ENCODE peak calls at places on chromosomes 16 and 17, in five cellular contexts. One of them, this sample, is unnamed. For H3K27me3, the result is how much of the 10 kb centered on the place peaks cover.

GRCh38 chr16:78284957-78285434 is 185.5 kb downstream of the WWOX start:
- DNase-seq in MM.1S: no peak
- DNase-seq in tibial nerve: no peak
- DNase-seq in effector memory CD4-positive, alpha-beta T cell: no peak
- DNase-seq in heart left ventricle: no peak
- DNase-seq in this sample: no peak

GRCh38 chr17:81930142-81931125 is 2.9 kb upstream of the MAFG start:
- DNase-seq in heart left ventricle: no peak
- DNase-seq in MM.1S: no peak
- DNase-seq in effector memory CD4-positive, alpha-beta T cell: no peak
- DNase-seq in tibial nerve: no peak
- DNase-seq in this sample: no peak

GRCh38 chr16:80120899-80121521 is 419.8 kb upstream of the DYNLRB2 start:
- DNase-seq in MM.1S: no peak
- DNase-seq in effector memory CD4-positive, alpha-beta T cell: no peak
- DNase-seq in tibial nerve: no peak
- DNase-seq in heart left ventricle: no peak
- DNase-seq in this sample: no peak

GRCh38 chr16:79037429-79038373 is 562.8 kb downstream of the MAF start:
- DNase-seq in heart left ventricle: no peak
- DNase-seq in MM.1S: no peak
- DNase-seq in effector memory CD4-positive, alpha-beta T cell: no peak
- DNase-seq in tibial nerve: no peak
- DNase-seq in this sample: no peak

GRCh38 chr16:48231675-48232214 is 12.4 kb upstream of the LONP2 start:
- DNase-seq in heart left ventricle: no peak
- DNase-seq in MM.1S: peak
- DNase-seq in tibial nerve: no peak
- DNase-seq in effector memory CD4-positive, alpha-beta T cell: no peak
- DNase-seq in this sample: peak

GRCh38 chr16:23016372-23016771 is 132.9 kb downstream of the USP31 start:
- DNase-seq in tibial nerve: no peak
- DNase-seq in heart left ventricle: no peak
- DNase-seq in effector memory CD4-positive, alpha-beta T cell: no peak
- DNase-seq in MM.1S: no peak
- DNase-seq in this sample: no peak

GRCh38 chr17:13352747-13353415 is 248.8 kb downstream of the HS3ST3A1 start:
- DNase-seq in MM.1S: no peak
- DNase-seq in heart left ventricle: no peak
- DNase-seq in tibial nerve: no peak
- DNase-seq in effector memory CD4-positive, alpha-beta T cell: no peak
- DNase-seq in this sample: no peak

GRCh38 chr17:58789160-58789559 is 33.5 kb downstream of the PPM1E start:
- DNase-seq in tibial nerve: no peak
- DNase-seq in heart left ventricle: no peak
- DNase-seq in effector memory CD4-positive, alpha-beta T cell: no peak
- DNase-seq in MM.1S: no peak
- DNase-seq in this sample: no peak

GRCh38 chr17:66580178-66580577 is 254.7 kb upstream of the CACNG5 start:
- DNase-seq in heart left ventricle: peak
- DNase-seq in MM.1S: no peak
- DNase-seq in tibial nerve: no peak
- DNase-seq in effector memory CD4-positive, alpha-beta T cell: no peak
- DNase-seq in this sample: peak

GRCh38 chr17:42111265-42111636 is 1.3 kb downstream of the DHX58 start:
- DNase-seq in tibial nerve: no peak
- DNase-seq in effector memory CD4-positive, alpha-beta T cell: no peak
- DNase-seq in MM.1S: no peak
- DNase-seq in heart left ventricle: no peak
- DNase-seq in this sample: no peak

GRCh38 chr17:1077536-1078061 is 80.7 kb downstream of the TIMM22 start:
- DNase-seq in effector memory CD4-positive, alpha-beta T cell: no peak
- DNase-seq in MM.1S: peak
- DNase-seq in heart left ventricle: no peak
- DNase-seq in tibial nerve: no peak
- DNase-seq in this sample: no peak

GRCh38 chr16:1779234-1779701 is 3.1 kb downstream of the SPSB3 start:
- DNase-seq in tibial nerve: no peak
- DNase-seq in effector memory CD4-positive, alpha-beta T cell: no peak
- DNase-seq in heart left ventricle: peak
- DNase-seq in MM.1S: no peak
- DNase-seq in this sample: no peak

GRCh38 chr17:19002805-19003542 is 1.6 kb downstream of the FAM83G start:
- DNase-seq in tibial nerve: no peak
- DNase-seq in effector memory CD4-positive, alpha-beta T cell: no peak
- DNase-seq in heart left ventricle: no peak
- DNase-seq in MM.1S: no peak
- DNase-seq in this sample: no peak

GRCh38 chr17:81865733-81866439 is 5.3 kb downstream of the ARHGDIA start:
- DNase-seq in MM.1S: peak
- DNase-seq in effector memory CD4-positive, alpha-beta T cell: no peak
- DNase-seq in tibial nerve: no peak
- DNase-seq in heart left ventricle: no peak
- DNase-seq in this sample: no peak

GRCh38 chr16:22022151-22022550 is 14.2 kb downstream of the MOSMO start:
- DNase-seq in heart left ventricle: no peak
- DNase-seq in tibial nerve: no peak
- DNase-seq in effector memory CD4-positive, alpha-beta T cell: no peak
- DNase-seq in MM.1S: no peak
- DNase-seq in this sample: no peak

GRCh38 chr16:49414651-49415050 is 41.0 kb downstream of the C16orf78 start:
- DNase-seq in MM.1S: no peak
- DNase-seq in heart left ventricle: no peak
- DNase-seq in tibial nerve: no peak
- DNase-seq in effector memory CD4-positive, alpha-beta T cell: no peak
- DNase-seq in this sample: no peak

GRCh38 chr16:65068151-65068740 is 53.6 kb downstream of the CDH11 start:
- DNase-seq in effector memory CD4-positive, alpha-beta T cell: no peak
- DNase-seq in tibial nerve: peak
- DNase-seq in heart left ventricle: no peak
- DNase-seq in MM.1S: no peak
- DNase-seq in this sample: no peak

GRCh38 chr16:64626771-64627170 is 495.1 kb downstream of the CDH11 start:
- DNase-seq in heart left ventricle: no peak
- DNase-seq in tibial nerve: no peak
- DNase-seq in effector memory CD4-positive, alpha-beta T cell: no peak
- DNase-seq in MM.1S: no peak
- DNase-seq in this sample: no peak

GRCh38 chr17:1918346-1919021 is 88.7 kb downstream of the RPA1 start:
- DNase-seq in tibial nerve: no peak
- DNase-seq in MM.1S: no peak
- DNase-seq in effector memory CD4-positive, alpha-beta T cell: no peak
- DNase-seq in heart left ventricle: no peak
- DNase-seq in this sample: no peak

GRCh38 chr17:31488264-31488981 is 96.9 kb downstream of the RAB11FIP4 start:
- DNase-seq in MM.1S: peak
- DNase-seq in heart left ventricle: no peak
- DNase-seq in effector memory CD4-positive, alpha-beta T cell: no peak
- DNase-seq in tibial nerve: no peak
- DNase-seq in this sample: no peak

GRCh38 chr17:42118545-42118944 is 2.6 kb downstream of the KAT2A start:
- DNase-seq in heart left ventricle: no peak
- DNase-seq in effector memory CD4-positive, alpha-beta T cell: no peak
- DNase-seq in MM.1S: peak
- DNase-seq in tibial nerve: no peak
- DNase-seq in this sample: no peak

GRCh38 chr16:68528686-68529379 is 10.3 kb upstream of the ZFP90 start:
- DNase-seq in effector memory CD4-positive, alpha-beta T cell: peak
- DNase-seq in tibial nerve: peak
- DNase-seq in MM.1S: peak
- DNase-seq in heart left ventricle: peak
- DNase-seq in this sample: peak

GRCh38 chr17:57143341-57143740 is 58.3 kb downstream of the AKAP1 start:
- DNase-seq in MM.1S: no peak
- DNase-seq in tibial nerve: no peak
- DNase-seq in heart left ventricle: no peak
- DNase-seq in effector memory CD4-positive, alpha-beta T cell: no peak
- DNase-seq in this sample: no peak

GRCh38 chr16:12518238-12519004 is 285.3 kb downstream of the CPPED1 start:
- DNase-seq in MM.1S: no peak
- DNase-seq in tibial nerve: no peak
- DNase-seq in heart left ventricle: no peak
- DNase-seq in effector memory CD4-positive, alpha-beta T cell: no peak
- DNase-seq in this sample: no peak

GRCh38 chr17:34420254-34420766 is 57.3 kb upstream of the CCL1 start:
- DNase-seq in tibial nerve: peak
- DNase-seq in heart left ventricle: peak
- DNase-seq in effector memory CD4-positive, alpha-beta T cell: peak
- DNase-seq in MM.1S: peak
- DNase-seq in this sample: peak

GRCh38 chr17:28712037-28712704 is 483 bp upstream of the PROCA1 start:
- DNase-seq in tibial nerve: peak
- DNase-seq in MM.1S: no peak
- DNase-seq in effector memory CD4-positive, alpha-beta T cell: peak
- DNase-seq in heart left ventricle: peak
- DNase-seq in this sample: no peak

GRCh38 chr17:34378664-34379101 is 15.7 kb upstream of the CCL1 start:
- DNase-seq in MM.1S: peak
- DNase-seq in heart left ventricle: no peak
- DNase-seq in effector memory CD4-positive, alpha-beta T cell: no peak
- DNase-seq in tibial nerve: no peak
- DNase-seq in this sample: no peak

GRCh38 chr17:9991796-9992195 is 86.7 kb upstream of the RCVRN start:
- DNase-seq in MM.1S: no peak
- DNase-seq in tibial nerve: no peak
- DNase-seq in heart left ventricle: no peak
- DNase-seq in effector memory CD4-positive, alpha-beta T cell: no peak
- DNase-seq in this sample: no peak

GRCh38 chr16:72241930-72242329 is 70.0 kb upstream of the PMFBP1 start:
- DNase-seq in heart left ventricle: no peak
- DNase-seq in MM.1S: peak
- DNase-seq in effector memory CD4-positive, alpha-beta T cell: no peak
- DNase-seq in tibial nerve: peak
- DNase-seq in this sample: peak

GRCh38 chr17:10243905-10244844 is 45.8 kb upstream of the GAS7 start:
- DNase-seq in MM.1S: no peak
- DNase-seq in tibial nerve: peak
- DNase-seq in effector memory CD4-positive, alpha-beta T cell: no peak
- DNase-seq in heart left ventricle: no peak
- DNase-seq in this sample: no peak

GRCh38 chr16:12337776-12338655 is 361.5 kb downstream of the SNX29 start:
- DNase-seq in tibial nerve: no peak
- DNase-seq in effector memory CD4-positive, alpha-beta T cell: no peak
- DNase-seq in heart left ventricle: no peak
- DNase-seq in MM.1S: no peak
- DNase-seq in this sample: no peak

GRCh38 chr17:1241904-1242303 is 28.3 kb upstream of the BHLHA9 start:
- DNase-seq in tibial nerve: peak
- DNase-seq in heart left ventricle: no peak
- DNase-seq in effector memory CD4-positive, alpha-beta T cell: no peak
- DNase-seq in MM.1S: no peak
- DNase-seq in this sample: no peak

GRCh38 chr17:4786111-4786491 is at the start of gene VMO1:
- DNase-seq in MM.1S: no peak
- DNase-seq in tibial nerve: no peak
- DNase-seq in heart left ventricle: peak
- DNase-seq in effector memory CD4-positive, alpha-beta T cell: no peak
- DNase-seq in this sample: no peak
- H3K27me3 ChIP-seq in MM.1S: half or more
- H3K27me3 ChIP-seq in tibial nerve: under half
- H3K27me3 ChIP-seq in heart left ventricle: under half
- H3K27me3 ChIP-seq in effector memory CD4-positive, alpha-beta T cell: under half
- H3K27me3 ChIP-seq in this sample: under half

DNA sequence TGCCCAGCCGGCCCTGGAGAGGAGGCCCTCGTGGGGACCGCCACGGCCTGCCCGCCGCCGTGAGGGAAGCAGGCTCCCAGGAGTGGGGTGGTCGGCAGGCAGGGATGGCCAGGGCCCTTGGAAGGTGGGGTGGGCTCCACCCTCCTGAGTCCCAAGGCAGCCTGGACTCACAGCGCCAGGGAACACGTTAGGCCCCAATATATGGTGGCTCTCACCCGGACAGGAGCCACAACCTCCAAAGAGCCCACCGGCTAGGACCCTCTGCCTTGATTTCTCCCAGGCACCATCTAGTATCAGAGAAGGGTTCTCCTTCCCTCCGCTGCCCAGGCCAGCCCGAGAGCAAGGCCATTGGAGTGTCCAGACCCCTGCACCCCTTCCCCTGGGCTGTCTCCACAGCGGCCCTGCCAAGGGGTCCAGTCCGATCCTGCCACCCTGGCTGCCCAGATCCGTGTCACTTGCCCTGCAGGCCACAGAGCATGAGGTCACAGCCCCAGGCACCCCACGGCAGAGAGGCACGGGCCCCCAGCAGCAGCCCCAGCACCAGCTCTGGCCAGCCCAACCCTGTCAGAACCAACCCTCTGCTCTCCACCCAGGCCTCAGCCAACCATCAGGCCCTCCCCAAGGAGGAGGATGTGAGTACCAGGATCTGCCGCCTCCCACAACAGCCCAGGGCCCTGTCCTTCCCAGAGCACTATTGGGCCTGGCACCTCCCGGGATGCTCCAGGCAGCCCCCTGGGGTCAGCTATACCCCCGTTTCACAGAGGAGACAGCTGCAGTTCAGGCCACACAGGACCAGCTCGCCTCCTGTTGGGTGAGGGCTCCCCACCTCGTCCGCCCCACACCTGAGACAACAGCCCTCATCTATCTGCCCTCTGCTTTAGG is 1.1 kb upstream of the AXIN1 start:
- DNase-seq in effector memory CD4-positive, alpha-beta T cell: no peak
- DNase-seq in tibial nerve: no peak
- DNase-seq in MM.1S: no peak
- DNase-seq in heart left ventricle: no peak
- DNase-seq in this sample: no peak
- H3K4me3 ChIP-seq in effector memory CD4-positive, alpha-beta T cell: peak
- H3K4me3 ChIP-seq in tibial nerve: peak
- H3K4me3 ChIP-seq in MM.1S: peak
- H3K4me3 ChIP-seq in heart left ventricle: peak
- H3K4me3 ChIP-seq in this sample: peak

GRCh38 chr17:40123811-40124114 is 2.0 kb downstream of the MSL1 start:
- DNase-seq in effector memory CD4-positive, alpha-beta T cell: no peak
- DNase-seq in tibial nerve: no peak
- DNase-seq in heart left ventricle: no peak
- DNase-seq in MM.1S: no peak
- DNase-seq in this sample: no peak
- H3K27ac ChIP-seq in effector memory CD4-positive, alpha-beta T cell: peak
- H3K27ac ChIP-seq in tibial nerve: peak
- H3K27ac ChIP-seq in heart left ventricle: peak
- H3K27ac ChIP-seq in MM.1S: peak
- H3K27ac ChIP-seq in this sample: no peak

GRCh38 chr16:10885246-10885645 is 8.2 kb downstream of the CIITA start:
- DNase-seq in heart left ventricle: no peak
- DNase-seq in effector memory CD4-positive, alpha-beta T cell: no peak
- DNase-seq in tibial nerve: peak
- DNase-seq in MM.1S: no peak
- DNase-seq in this sample: no peak

GRCh38 chr16:10888320-10888937 is 11.4 kb downstream of the CIITA start:
- DNase-seq in heart left ventricle: no peak
- DNase-seq in effector memory CD4-positive, alpha-beta T cell: no peak
- DNase-seq in tibial nerve: no peak
- DNase-seq in MM.1S: no peak
- DNase-seq in this sample: no peak

GRCh38 chr16:10886739-10887269 is 9.8 kb downstream of the CIITA start:
- DNase-seq in MM.1S: no peak
- DNase-seq in heart left ventricle: no peak
- DNase-seq in effector memory CD4-positive, alpha-beta T cell: no peak
- DNase-seq in tibial nerve: no peak
- DNase-seq in this sample: no peak

GRCh38 chr16:10892782-10893181 is 15.8 kb downstream of the CIITA start:
- DNase-seq in effector memory CD4-positive, alpha-beta T cell: no peak
- DNase-seq in MM.1S: no peak
- DNase-seq in heart left ventricle: no peak
- DNase-seq in tibial nerve: no peak
- DNase-seq in this sample: no peak

GRCh38 chr16:10889880-10890279 is 12.9 kb downstream of the CIITA start:
- DNase-seq in MM.1S: no peak
- DNase-seq in heart left ventricle: no peak
- DNase-seq in tibial nerve: no peak
- DNase-seq in effector memory CD4-positive, alpha-beta T cell: no peak
- DNase-seq in this sample: no peak
- H3K27me3 ChIP-seq in MM.1S: under half
- H3K27me3 ChIP-seq in heart left ventricle: under half
- H3K27me3 ChIP-seq in tibial nerve: under half
- H3K27me3 ChIP-seq in effector memory CD4-positive, alpha-beta T cell: under half
- H3K27me3 ChIP-seq in this sample: under half